ENCODE peak calls at places on chromosomes 12 and 14, in four cellular contexts. X, S, G and L are unnamed samples.

GRCh38 chr12:57889541-57889989 is 43.0 kb upstream of the CTDSP2 start:
- DNase-seq in X (no peak), S (peak), G (peak), L (no peak)

GRCh38 chr14:71235865-71236264 is 328.6 kb downstream of the PCNX1 start:
- DNase-seq in X (no peak), S (peak), G (no peak), L (peak)

GRCh38 chr12:50101663-50102062 is 2.1 kb upstream of the GPD1 start:
- DNase-seq in X (no peak), S (no peak), G (no peak), L (no peak)

GRCh38 chr14:36719823-36720222 is 58.2 kb downstream of the PAX9 start:
- DNase-seq in X (no peak), S (no peak), G (no peak), L (no peak)

GRCh38 chr12:126907900-126908764 is 1358.8 kb upstream of the TMEM132C start:
- DNase-seq in X (no peak), S (no peak), G (no peak), L (no peak)

GRCh38 chr12:10293151-10293550 is 14.5 kb upstream of the KLRD1 start:
- DNase-seq in X (no peak), S (no peak), G (no peak), L (no peak)

GRCh38 chr12:123445388-123446344 is 9.2 kb upstream of the RILPL2 start:
- DNase-seq in X (no peak), S (peak), G (no peak), L (no peak)

GRCh38 chr12:46395308-46395707 is 22.7 kb upstream of the SLC38A2 start:
- DNase-seq in X (no peak), S (no peak), G (no peak), L (no peak)

GRCh38 chr12:92597997-92598396 is 104.8 kb upstream of the PLEKHG7 start:
- DNase-seq in X (no peak), S (no peak), G (peak), L (no peak)

GRCh38 chr14:34052658-34053014 is 101.8 kb upstream of the EGLN3 start:
- DNase-seq in X (no peak), S (no peak), G (peak), L (no peak)

GRCh38 chr14:85380891-85381290 is 149.1 kb upstream of the FLRT2 start:
- DNase-seq in X (no peak), S (no peak), G (peak), L (no peak)

GRCh38 chr12:16844875-16845274 is 238.9 kb upstream of the LMO3 start:
- DNase-seq in X (no peak), S (no peak), G (peak), L (no peak)

GRCh38 chr14:65403231-65403630 is 9.3 kb upstream of the FUT8 start:
- DNase-seq in X (no peak), S (no peak), G (no peak), L (no peak)

GRCh38 chr14:67446371-67447032 is 34.5 kb upstream of the PLEK2 start:
- DNase-seq in X (no peak), S (no peak), G (no peak), L (no peak)